ENCODE peak calls at places on chromosomes 5 and 9, in seven cellular contexts. D, Y, U, V, X, W and L are unnamed samples.

GRCh38 chr9:37994639-37995347 is 74.2 kb downstream of the SHB start:
- DNase-seq in D (peak), Y (no peak), U (peak), V (no peak), X (no peak), W (no peak), L (no peak)

GRCh38 chr9:9499546-9499945 is 1113.3 kb downstream of the PTPRD start:
- DNase-seq in D (no peak), Y (no peak), U (no peak), V (no peak), X (no peak), W (peak), L (no peak)

GRCh38 chr5:179699640-179700298 is 1.0 kb downstream of the CANX start:
- DNase-seq in D (peak), Y (no peak), U (peak), V (no peak), X (no peak), W (no peak), L (no peak)

GRCh38 chr5:104430977-104431620 is 868.5 kb upstream of the NUDT12 start:
- DNase-seq in D (peak), Y (no peak), U (no peak), V (no peak), X (no peak), W (no peak), L (peak)

GRCh38 chr5:139658928-139659667 is 10.9 kb downstream of the CXXC5 start:
- DNase-seq in D (peak), Y (no peak), U (peak), V (no peak), X (no peak), W (no peak), L (no peak)

GRCh38 chr9:26888271-26888670 is 4.3 kb downstream of the CAAP1 start:
- DNase-seq in D (no peak), Y (no peak), U (peak), V (no peak), X (no peak), W (no peak), L (no peak)

GRCh38 chr5:64939772-64940510 is 171.2 kb downstream of the CWC27 start:
- DNase-seq in D (peak), Y (no peak), U (peak), V (no peak), X (no peak), W (no peak), L (no peak)

GRCh38 chr5:148735301-148735700 is 81.0 kb upstream of the HTR4 start:
- DNase-seq in D (peak), Y (no peak), U (no peak), V (no peak), X (no peak), W (no peak), L (no peak)

DNA sequence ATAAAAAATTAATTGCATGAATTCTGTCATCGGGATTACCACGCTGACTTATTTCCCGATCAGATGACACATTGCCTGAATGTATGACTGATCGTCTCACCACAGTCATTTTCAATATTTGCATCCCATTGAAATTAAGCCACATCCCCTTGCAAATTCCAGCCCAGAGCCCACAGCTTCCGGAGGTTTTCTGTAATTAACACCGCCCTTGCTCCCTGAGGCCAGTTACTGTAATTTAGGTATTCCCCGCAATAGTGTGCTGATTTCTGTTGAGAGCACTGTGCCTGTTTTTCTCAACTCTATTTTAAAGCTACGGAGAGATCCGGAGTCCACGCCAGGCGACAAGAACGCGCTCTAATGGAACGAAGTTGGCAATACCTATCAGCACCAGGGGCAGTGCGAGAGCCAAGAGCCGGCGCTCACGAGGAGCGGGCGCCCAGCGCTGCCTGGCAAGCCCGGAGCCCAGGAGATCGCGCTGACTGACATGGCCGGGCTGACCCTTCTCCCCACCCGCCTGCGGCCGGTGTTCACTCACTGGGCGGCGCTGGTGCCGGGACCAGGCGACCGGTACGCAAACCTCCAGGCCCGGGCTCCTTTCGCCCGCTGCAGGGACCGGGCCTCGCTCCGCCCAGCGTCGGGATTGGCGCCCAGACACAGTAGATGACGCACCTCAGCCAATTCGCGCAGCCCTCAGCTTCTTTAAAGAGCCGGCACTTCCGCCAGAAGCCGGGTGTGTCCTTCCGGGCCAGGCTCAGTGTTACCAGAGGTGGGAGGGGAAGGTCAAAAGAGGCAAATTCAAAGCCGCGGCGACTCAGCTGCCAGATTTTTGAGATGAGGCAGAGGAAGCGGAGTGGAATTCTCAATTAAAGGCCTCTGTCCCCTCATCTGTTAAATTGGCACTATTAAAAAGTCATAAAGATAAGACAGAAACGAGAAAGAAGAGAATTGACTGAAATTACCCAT is at the start of gene PLGRKT:
- DNase-seq in D (peak), Y (peak), U (peak), V (peak), X (peak), W (peak), L (no peak)
- TF ChIP-seq CTCF in D (peak), Y (no peak), U (peak), V (no peak), X (no peak), W (peak), L (no peak)

GRCh38 chr5:77957081-77957480 is 180.9 kb upstream of the TBCA start:
- DNase-seq in D (no peak), Y (no peak), U (no peak), V (no peak), X (no peak), W (no peak), L (no peak)
- H3K4me3 ChIP-seq in D (no peak), Y (no peak), U (no peak), V (no peak), X (no peak), W (no peak), L (no peak)

DNA sequence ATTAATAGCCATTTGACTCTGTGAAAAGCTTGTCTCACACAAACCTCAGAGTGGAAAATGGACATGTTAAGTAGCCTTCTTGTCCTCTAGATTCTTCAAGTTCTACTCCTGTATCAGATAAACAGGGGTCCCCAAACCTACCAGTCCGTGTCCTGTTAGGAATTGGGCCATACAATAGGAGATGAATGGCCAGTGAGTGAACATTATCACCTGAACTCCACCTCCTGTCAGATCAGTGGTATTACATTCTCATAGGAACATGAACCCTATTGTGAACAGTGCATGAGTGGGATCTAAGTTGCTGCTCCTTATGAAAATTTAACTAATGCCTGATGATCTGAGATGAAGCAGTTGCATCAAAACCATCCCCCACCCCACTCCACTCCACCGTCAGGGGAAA is 136.3 kb downstream of the TMEM232 start:
- DNase-seq in D (peak), Y (peak), U (peak), V (no peak), X (no peak), W (no peak), L (no peak)
- TF ChIP-seq CTCF in D (peak), Y (no peak), U (peak), V (no peak), X (peak), W (peak), L (peak)

GRCh38 chr5:135555530-135555929 is 19.8 kb upstream of the NEUROG1 start:
- DNase-seq in D (no peak), Y (no peak), U (no peak), V (no peak), X (no peak), W (no peak), L (no peak)

GRCh38 chr5:135557034-135557838 is 21.5 kb upstream of the NEUROG1 start:
- DNase-seq in D (no peak), Y (no peak), U (no peak), V (no peak), X (no peak), W (no peak), L (no peak)

GRCh38 chr5:135551593-135552447 is 16.1 kb upstream of the NEUROG1 start:
- DNase-seq in D (peak), Y (peak), U (peak), V (peak), X (no peak), W (no peak), L (no peak)

GRCh38 chr5:135549413-135549812 is 13.6 kb upstream of the NEUROG1 start:
- DNase-seq in D (no peak), Y (no peak), U (no peak), V (no peak), X (no peak), W (no peak), L (no peak)

DNA sequence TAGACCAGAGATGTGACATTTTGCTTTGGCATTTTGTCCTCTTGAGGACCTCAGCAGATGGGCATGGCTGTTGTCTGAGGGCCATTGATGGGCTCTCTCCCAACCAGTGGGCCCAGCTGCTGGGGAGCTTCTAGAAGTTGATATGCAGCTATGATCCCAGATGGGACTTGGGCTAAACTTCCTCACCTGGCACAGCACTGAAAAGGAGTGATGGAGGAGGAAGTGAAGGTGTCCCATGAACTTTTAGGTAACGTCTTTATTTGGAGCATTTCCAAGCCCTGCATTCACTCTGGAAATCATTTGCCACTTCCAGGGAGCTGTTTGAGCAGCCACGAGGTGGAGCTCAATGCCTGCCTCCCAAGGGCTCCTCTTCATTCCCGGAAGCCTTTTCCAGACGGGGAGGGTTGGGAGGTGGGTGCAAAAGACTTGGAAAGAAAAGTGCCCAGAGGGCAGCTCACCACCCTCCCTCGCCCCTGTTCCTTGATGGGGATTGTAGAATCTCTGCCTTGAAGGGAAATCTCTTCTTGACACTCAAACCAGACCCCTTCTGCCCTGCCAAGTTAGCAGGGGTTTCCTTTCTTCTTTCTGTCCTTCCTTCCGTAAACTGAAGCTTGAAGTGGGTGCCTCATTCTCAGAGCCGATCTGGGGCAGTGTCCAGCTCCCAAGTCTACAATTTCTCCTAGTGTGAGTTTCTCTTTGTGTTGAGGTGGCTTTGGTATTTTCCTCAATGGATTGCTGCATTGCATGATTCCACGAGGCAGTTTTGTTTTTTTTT is 18.1 kb upstream of the NEUROG1 start:
- DNase-seq in D (no peak), Y (no peak), U (no peak), V (no peak), X (no peak), W (no peak), L (no peak)
- H3K4me3 ChIP-seq in D (no peak), Y (no peak), U (peak), V (no peak), X (no peak), W (no peak), L (no peak)

GRCh38 chr5:34900660-34901059 is 14.6 kb downstream of the RAD1 start:
- DNase-seq in D (no peak), Y (no peak), U (no peak), V (no peak), X (no peak), W (no peak), L (no peak)

GRCh38 chr5:34903260-34903659 is 12.0 kb downstream of the RAD1 start:
- DNase-seq in D (no peak), Y (no peak), U (no peak), V (no peak), X (no peak), W (no peak), L (no peak)

DNA sequence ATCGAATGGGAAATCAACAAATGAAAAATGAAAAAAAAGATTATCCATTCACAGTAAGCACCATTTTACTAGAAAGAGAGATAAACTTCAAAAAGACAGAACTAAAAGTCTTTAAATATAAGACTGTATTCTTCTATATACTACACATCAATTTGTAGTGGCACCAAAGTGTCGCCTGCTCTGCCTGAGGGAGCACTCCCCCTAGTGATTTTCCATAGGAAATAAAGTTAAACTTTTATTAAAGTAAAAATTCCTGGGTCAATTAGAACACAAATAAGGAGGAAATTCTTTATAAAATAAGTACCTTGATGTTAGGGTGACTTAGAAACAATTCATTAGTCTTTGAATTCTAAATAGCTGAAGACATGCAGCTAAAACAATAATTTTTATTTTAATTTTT is 9.7 kb downstream of the RAD1 start:
- DNase-seq in D (peak), Y (no peak), U (no peak), V (no peak), X (no peak), W (no peak), L (no peak)
- TF ChIP-seq CTCF in D (peak), Y (peak), U (peak), V (no peak), X (peak), W (peak), L (no peak)

DNA sequence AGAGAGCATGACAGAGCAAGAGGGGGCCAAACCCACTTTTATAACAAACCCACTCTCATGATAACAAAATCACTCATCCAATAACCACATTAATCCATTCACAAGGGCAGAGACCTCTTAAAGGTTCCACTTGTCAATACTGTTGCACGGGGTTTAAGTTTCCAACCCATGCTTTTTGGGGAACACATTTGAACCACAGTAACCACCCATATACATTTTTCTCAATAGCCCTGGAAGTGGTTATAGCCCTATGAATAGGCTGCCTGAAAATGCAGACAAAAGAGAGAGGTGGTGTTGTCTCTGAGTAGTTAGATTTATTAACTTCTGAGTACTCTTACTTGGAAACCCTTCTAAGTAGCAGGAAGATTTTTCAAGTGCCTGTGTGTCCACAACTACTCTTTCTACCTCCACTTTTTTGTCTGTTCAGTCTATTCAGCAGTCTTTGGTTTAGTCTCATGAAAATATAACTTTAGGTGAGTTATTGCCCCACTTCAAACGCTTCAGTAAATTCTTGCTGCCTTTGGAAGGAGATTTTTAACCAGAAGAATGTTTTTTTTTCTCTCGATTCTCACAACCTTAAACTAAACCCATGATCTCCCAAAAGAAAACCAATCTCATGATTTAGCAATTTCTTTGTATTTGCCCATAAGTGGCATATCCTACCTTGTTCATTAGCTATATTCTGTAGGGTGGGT is 42.6 kb downstream of the ARHGEF28 start:
- DNase-seq in D (no peak), Y (no peak), U (no peak), V (no peak), X (no peak), W (no peak), L (no peak)
- H3K4me3 ChIP-seq in D (no peak), Y (no peak), U (no peak), V (no peak), X (no peak), W (no peak), L (no peak)

GRCh38 chr9:35598863-35599590 is 6.0 kb upstream of the TESK1 start:
- DNase-seq in D (no peak), Y (no peak), U (no peak), V (no peak), X (no peak), W (no peak), L (no peak)

GRCh38 chr9:35603986-35604577 is 980 bp upstream of the TESK1 start:
- DNase-seq in D (peak), Y (peak), U (peak), V (peak), X (peak), W (peak), L (peak)

GRCh38 chr9:35603506-35603985 is 1.5 kb upstream of the TESK1 start:
- DNase-seq in D (peak), Y (no peak), U (peak), V (no peak), X (peak), W (peak), L (peak)

GRCh38 chr9:35604578-35605335 is at the start of gene TESK1:
- DNase-seq in D (peak), Y (no peak), U (peak), V (peak), X (no peak), W (peak), L (no peak)

DNA sequence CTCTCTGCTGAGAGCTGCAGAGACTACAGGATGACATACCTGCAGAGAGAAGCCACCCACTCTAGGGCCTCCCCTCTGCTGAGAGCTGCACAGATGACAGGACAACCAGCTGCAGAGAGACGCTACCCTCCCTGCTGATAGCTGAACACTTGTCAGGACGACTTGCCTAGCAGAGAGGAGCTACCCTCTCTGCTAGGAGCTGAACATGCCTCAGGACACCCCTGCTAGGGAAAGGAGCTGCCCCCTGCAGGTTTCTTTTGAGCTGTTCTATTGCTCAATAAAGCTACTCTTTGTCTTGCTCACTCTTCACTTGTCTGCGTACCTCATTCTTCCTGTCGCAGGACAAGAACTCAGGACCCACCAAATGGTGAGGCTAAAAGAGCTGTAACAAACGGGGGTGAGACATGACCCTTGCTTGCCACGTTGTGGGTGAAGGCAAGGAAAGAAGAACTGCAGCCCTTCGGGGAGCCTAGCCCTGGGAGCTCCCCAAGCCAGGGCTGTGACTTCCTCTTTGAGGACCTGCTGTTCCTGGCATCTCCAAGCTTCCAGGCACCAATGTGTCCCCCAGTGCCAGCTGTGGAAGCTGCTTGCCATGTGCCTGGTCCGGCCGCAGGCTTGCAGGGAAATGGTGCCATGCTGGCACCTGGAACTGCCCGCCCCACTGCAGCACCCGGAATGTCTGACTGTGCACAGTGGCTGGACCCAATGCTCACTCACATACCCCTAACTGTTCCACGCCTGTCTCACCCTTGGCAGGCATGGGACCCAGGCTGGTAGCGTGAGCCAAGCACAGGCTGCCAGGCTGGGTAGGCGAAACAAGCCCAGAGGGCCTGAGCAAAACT is 5.1 kb upstream of the TESK1 start:
- DNase-seq in D (no peak), Y (no peak), U (no peak), V (no peak), X (no peak), W (no peak), L (no peak)
- TF ChIP-seq CTCF in D (no peak), Y (peak), U (peak), V (no peak), X (peak), W (no peak), L (no peak)